ENCODE peak calls at places on chromosomes 2 and 18, in four cellular contexts. Z, K, R and G are unnamed samples.

GRCh38 chr2:102055346-102055975 is 63.7 kb downstream of the IL1R2 start:
- DNase-seq in Z (no peak), R (no peak), K (no peak), G (no peak)

GRCh38 chr2:32489061-32489460 is 132.2 kb downstream of the BIRC6 start:
- DNase-seq in K (no peak), R (no peak), Z (no peak), G (no peak)

GRCh38 chr18:10927980-10928605 is 221.3 kb downstream of the PIEZO2 start:
- DNase-seq in Z (no peak), R (no peak), K (no peak), G (no peak)

GRCh38 chr2:1253608-1254007 is 159.7 kb upstream of the TPO start:
- DNase-seq in R (no peak), Z (no peak), K (no peak), G (no peak)

GRCh38 chr2:101983486-101983885 is 8.3 kb upstream of the IL1R2 start:
- DNase-seq in R (no peak), Z (no peak), K (no peak), G (no peak)

GRCh38 chr2:102057502-102058292 is 65.9 kb downstream of the IL1R2 start:
- DNase-seq in K (no peak), R (no peak), Z (no peak), G (no peak)

GRCh38 chr18:28735731-28736130 is 558.8 kb upstream of the CDH2 start:
- DNase-seq in Z (no peak), K (no peak), R (no peak), G (no peak)

GRCh38 chr2:39265315-39265714 is 21.5 kb upstream of the CDKL4 start:
- DNase-seq in Z (no peak), R (no peak), K (no peak), G (no peak)

GRCh38 chr2:43346619-43347018 is 120.2 kb upstream of the ZFP36L2 start:
- DNase-seq in Z (no peak), R (no peak), K (no peak), G (no peak)

GRCh38 chr2:10680957-10681356 is 8.8 kb downstream of the NOL10 start:
- DNase-seq in R (no peak), K (no peak), Z (no peak), G (no peak)

GRCh38 chr2:10675126-10675525 is 14.6 kb downstream of the NOL10 start:
- DNase-seq in Z (no peak), K (no peak), R (no peak), G (no peak)

GRCh38 chr2:10680214-10680613 is 9.6 kb downstream of the NOL10 start:
- DNase-seq in R (no peak), Z (no peak), K (no peak), G (no peak)

DNA sequence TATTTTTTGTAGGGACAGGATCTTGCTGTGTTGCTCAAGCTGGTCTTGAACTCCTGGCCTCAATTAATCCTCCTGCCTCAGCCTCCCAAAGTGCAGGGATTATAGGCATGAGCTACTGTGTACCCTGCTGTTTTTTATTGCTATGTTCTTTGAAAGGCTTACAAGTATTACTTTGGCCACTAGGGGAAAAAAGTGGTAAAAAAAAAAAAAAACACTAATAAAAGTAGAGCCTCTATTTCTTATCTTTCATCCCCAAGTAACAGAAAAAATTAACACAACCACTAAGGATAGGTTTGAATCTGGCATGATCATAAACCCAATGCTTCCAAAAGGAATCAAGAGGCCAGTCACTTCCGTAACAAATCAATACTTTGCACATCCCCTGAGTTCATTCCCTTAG is 11.6 kb downstream of the NOL10 start:
- DNase-seq in K (no peak), Z (no peak), R (no peak), G (no peak)
- TF ChIP-seq CTCF in K (peak), Z (peak), R (no peak), G (no peak)

DNA sequence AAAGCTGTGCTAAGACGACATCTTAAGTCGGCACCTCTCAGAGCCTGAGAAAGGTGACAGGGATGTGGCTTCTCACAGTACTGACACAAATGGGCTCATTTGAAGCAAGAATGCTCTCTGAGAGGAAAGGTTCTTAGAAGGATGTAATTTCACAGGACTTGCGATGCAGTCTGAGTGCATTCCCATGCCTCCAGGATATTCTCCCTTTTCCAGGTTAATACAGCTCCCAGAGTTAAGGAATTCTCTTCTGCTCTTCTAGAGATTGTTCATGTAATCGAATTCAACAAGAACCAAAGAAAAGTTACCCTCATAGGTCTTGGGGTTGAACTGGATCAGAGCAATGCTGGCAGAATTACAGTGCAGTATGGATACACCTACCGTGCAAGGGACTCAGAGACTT is 131.0 kb downstream of the GALR1 start:
- DNase-seq in Z (no peak), K (no peak), R (no peak), G (no peak)
- TF ChIP-seq CTCF in Z (no peak), K (no peak), R (no peak), G (no peak)

GRCh38 chr2:120587326-120587996 is 148.2 kb upstream of the GLI2 start:
- DNase-seq in K (no peak), Z (no peak), R (peak), G (no peak)
- TF ChIP-seq CTCF in K (no peak), Z (no peak), R (no peak), G (no peak)

GRCh38 chr2:224357098-224357901 is 44.6 kb downstream of the FAM124B start:
- DNase-seq in R (peak), K (peak), Z (peak), G (peak)

GRCh38 chr2:224362094-224362493 is 39.8 kb downstream of the FAM124B start:
- DNase-seq in Z (no peak), R (no peak), K (no peak), G (no peak)

GRCh38 chr2:224363281-224363680 is 38.6 kb downstream of the FAM124B start:
- DNase-seq in Z (no peak), R (no peak), K (no peak), G (no peak)

GRCh38 chr2:224360801-224361251 is 41.1 kb downstream of the FAM124B start:
- DNase-seq in Z (no peak), R (no peak), K (no peak), G (no peak)

GRCh38 chr2:224359569-224359968 is 42.3 kb downstream of the FAM124B start:
- DNase-seq in R (peak), K (no peak), Z (no peak), G (no peak)
- TF ChIP-seq CTCF in R (no peak), K (no peak), Z (no peak), G (no peak)

DNA sequence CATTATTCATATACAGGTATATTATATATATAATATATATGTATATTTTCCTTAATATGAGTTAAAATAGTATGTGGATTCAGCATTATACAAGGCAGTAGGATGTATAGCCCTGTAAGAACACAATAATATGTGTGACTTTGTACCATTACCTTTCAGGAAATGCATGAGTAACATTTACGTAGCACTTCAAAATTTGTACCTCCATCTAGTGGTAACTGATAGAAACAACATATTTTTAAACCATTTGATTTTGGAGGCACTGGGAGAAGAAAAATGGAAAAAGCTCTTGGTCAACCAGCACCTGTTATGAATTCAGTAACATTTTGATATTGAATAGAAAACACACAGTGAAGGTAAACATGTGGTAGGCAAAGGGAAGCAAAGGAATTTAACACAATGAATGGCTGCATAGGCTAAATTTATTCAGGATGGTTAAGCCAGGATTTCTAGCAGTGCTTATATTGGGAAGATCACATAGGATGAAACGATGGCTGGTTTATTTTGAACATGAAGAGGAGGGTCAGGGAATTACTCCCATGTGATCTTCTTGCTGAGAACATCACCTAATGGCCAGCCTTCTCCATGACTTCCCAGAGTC is 565.5 kb downstream of the CCDC85A start:
- DNase-seq in K (no peak), Z (no peak), R (no peak), G (no peak)
- TF ChIP-seq CTCF in K (peak), Z (no peak), R (peak), G (no peak)